ENCODE peak calls at places on chromosome 13, in ten cellular contexts. N is stimulated activated naive B cell treated with anti-CD40 and anti-IgM and Interleukin-4, amounts not matched to agents 10 μg/mL and 1 μg/mL and 100 μg/mL, for 72 hours; L is activated naive CD8-positive, alpha-beta T cell treated with anti-CD3 and anti-CD28 coated beads, Interleukin-2, amount 50 U/mL, for 16 hours; Q is NCI-H460; D is NCI-H510A treated with DMSO at 0.1 percent for 48 hours; O is C1 segment of cervical spinal cord; V is stimulated activated effector memory CD8-positive, alpha-beta T cell treated with anti-CD3 and anti-CD28 coated beads, Interleukin-12 subunit alpha, Interleukin-12 subunit beta, amount 100 ng/mL, for 72 hours; T is fibroblast of pulmonary artery; R is M059J; X is HT-29. Z is an unnamed sample.

GRCh38 chr13:59444210-59444857 is 719.4 kb downstream of the DIAPH3 start:
- DNase-seq in V (no peak), R (no peak), N (no peak), L (no peak), X (no peak), T (no peak), D (no peak), O (no peak), Q (no peak), Z (no peak)

GRCh38 chr13:98480915-98481510 is 95.9 kb downstream of the STK24 start:
- DNase-seq in O (no peak), V (peak; percentile 70), R (no peak), T (no peak), X (no peak), D (peak; percentile 60), Q (no peak), N (no peak), L (no peak), Z (no peak)

GRCh38 chr13:66530158-66530557 is 700.0 kb downstream of the PCDH9 start:
- DNase-seq in X (no peak), Q (no peak), D (no peak), T (no peak), V (no peak), O (no peak), L (no peak), R (no peak), N (no peak), Z (no peak)

GRCh38 chr13:99383946-99384345 is 76.7 kb upstream of the GPR183 start:
- DNase-seq in Q (no peak), D (no peak), N (no peak), L (no peak), V (no peak), T (no peak), X (no peak), R (no peak), O (no peak), Z (no peak)

GRCh38 chr13:19069684-19070397 is 111.8 kb downstream of the TUBA3C start:
- DNase-seq in R (no peak), X (no peak), O (no peak), T (no peak), Q (no peak), L (no peak), D (no peak), V (no peak), N (no peak), Z (no peak)

GRCh38 chr13:74329978-74330377 is 195.8 kb upstream of the KLF12 start:
- DNase-seq in V (no peak), Q (no peak), X (no peak), N (no peak), D (no peak), L (no peak), T (no peak), R (peak; percentile 55), O (no peak), Z (no peak)

GRCh38 chr13:77494226-77494625 is 41.3 kb upstream of the SCEL start:
- DNase-seq in O (no peak), Q (no peak), T (no peak), N (no peak), R (no peak), X (no peak), V (no peak), L (no peak), D (no peak), Z (no peak)

GRCh38 chr13:33292712-33293111 is 7.2 kb upstream of the STARD13 start:
- DNase-seq in Q (no peak), R (no peak), V (no peak), O (no peak), X (no peak), D (no peak), L (no peak), N (no peak), T (no peak), Z (no peak)

GRCh38 chr13:24842533-24843278 is 78.7 kb downstream of the RNF17 start:
- DNase-seq in L (no peak), D (no peak), O (no peak), T (no peak), X (no peak), V (no peak), R (peak; percentile 3), Q (peak; percentile 33), N (no peak), Z (no peak)

GRCh38 chr13:28338742-28339141 is 156.2 kb downstream of the FLT1 start:
- DNase-seq in Q (no peak), T (no peak), X (no peak), R (no peak), L (no peak), N (no peak), D (no peak), V (no peak), O (no peak), Z (no peak)

GRCh38 chr13:50123002-50123401 is 107.8 kb downstream of the KCNRG start:
- DNase-seq in V (no peak), O (no peak), Q (no peak), L (no peak), D (no peak), T (no peak), X (no peak), N (no peak), R (no peak), Z (no peak)

GRCh38 chr13:51818771-51819511 is 15.0 kb upstream of the DHRS12 start:
- DNase-seq in Q (no peak), O (peak; percentile 21), X (no peak), V (peak; percentile 59), D (no peak), L (peak; percentile 17), T (peak; percentile 62), N (peak; percentile 67), R (peak; percentile 33), Z (no peak)

GRCh38 chr13:73365240-73365639 is 306.4 kb downstream of the KLF5 start:
- DNase-seq in T (no peak), O (no peak), X (peak; percentile 96), Q (no peak), V (no peak), D (peak; percentile 51), N (no peak), L (no peak), R (no peak), Z (no peak)